ENCODE peak calls at places on chromosomes 2 and 18, in seven cellular contexts. E, G, F, K, B, I and J are unnamed samples.

GRCh38 chr18:80254971-80255500 is 7.7 kb upstream of the PARD6G start:
- DNase-seq in B (no peak), K (no peak), G (no peak), F (no peak), E (no peak), I (no peak), J (no peak)

GRCh38 chr2:82525744-82526143 is 1933.3 kb downstream of the SUCLG1 start:
- DNase-seq in E (no peak), B (no peak), K (no peak), F (no peak), G (no peak), I (no peak), J (no peak)

GRCh38 chr2:104945211-104945610 is 91.3 kb downstream of the POU3F3 start:
- DNase-seq in I (no peak), G (no peak), K (no peak), F (no peak), B (no peak), E (no peak), J (no peak)

GRCh38 chr2:240459401-240460242 is 24.2 kb downstream of the GPC1 start:
- DNase-seq in E (no peak), G (no peak), I (peak), F (no peak), B (no peak), K (no peak), J (no peak)

GRCh38 chr2:128290356-128290755 is 28.3 kb downstream of the HS6ST1 start:
- DNase-seq in G (peak), E (peak), B (no peak), F (no peak), I (no peak), K (no peak), J (no peak)

GRCh38 chr18:3261393-3262233 is at the start of gene MYL12B:
- DNase-seq in K (peak), I (peak), G (peak), F (peak), B (peak), E (peak), J (peak)

GRCh38 chr2:30678410-30679137 is 128.7 kb downstream of the CAPN13 start:
- DNase-seq in K (no peak), E (no peak), I (no peak), G (no peak), B (no peak), F (no peak), J (no peak)

GRCh38 chr18:13372405-13372995 is 153.9 kb downstream of the LDLRAD4 start:
- DNase-seq in G (no peak), E (no peak), F (no peak), K (no peak), I (no peak), B (no peak), J (no peak)

GRCh38 chr2:10471956-10472355 is 23.8 kb upstream of the ODC1 start:
- DNase-seq in B (no peak), G (no peak), K (no peak), E (peak), F (no peak), I (no peak), J (no peak)

GRCh38 chr2:149049142-149049541 is 10.6 kb downstream of the LYPD6B start:
- DNase-seq in K (no peak), G (peak), E (peak), F (no peak), I (no peak), B (no peak), J (no peak)

GRCh38 chr2:20378891-20379519 is 28.4 kb upstream of the PUM2 start:
- DNase-seq in I (no peak), G (peak), K (no peak), F (no peak), B (no peak), E (peak), J (no peak)

GRCh38 chr18:48996041-48996440 is 45.3 kb upstream of the SMAD7 start:
- DNase-seq in G (no peak), B (no peak), I (no peak), F (no peak), K (no peak), E (no peak), J (no peak)

GRCh38 chr2:232884001-232884421 is 13.9 kb downstream of the SNORC start:
- DNase-seq in G (no peak), E (no peak), K (no peak), I (no peak), B (no peak), F (no peak), J (no peak)

GRCh38 chr2:32572737-32573136 is 55.1 kb upstream of the TTC27 start:
- DNase-seq in B (no peak), G (no peak), F (no peak), I (no peak), E (peak), K (no peak), J (no peak)

GRCh38 chr2:42043789-42044394 is 3.9 kb upstream of the PKDCC start:
- DNase-seq in G (no peak), I (no peak), F (no peak), B (no peak), K (no peak), E (no peak), J (no peak)

GRCh38 chr2:141379965-141380624 is 750.7 kb downstream of the LRP1B start:
- DNase-seq in G (no peak), B (no peak), I (no peak), K (no peak), F (no peak), E (no peak), J (no peak)

GRCh38 chr2:241041557-241042158 is 43.2 kb downstream of the SNED1 start:
- DNase-seq in G (no peak), E (no peak), I (no peak), B (no peak), K (peak), F (no peak), J (no peak)

GRCh38 chr2:138275292-138275690 is 226.3 kb upstream of the SPOPL start:
- DNase-seq in E (no peak), I (no peak), G (no peak), K (no peak), B (no peak), F (no peak), J (no peak)

GRCh38 chr2:40240067-40240466 is 211.8 kb downstream of the SLC8A1 start:
- DNase-seq in I (no peak), E (peak), F (no peak), G (peak), K (no peak), B (no peak), J (no peak)

GRCh38 chr2:80054339-80054675 is 250.2 kb downstream of the LRRTM1 start:
- DNase-seq in G (peak), I (no peak), B (no peak), E (peak), K (no peak), F (no peak), J (no peak)